ENCODE peak calls at places on chromosomes 16 and 17, in four cellular contexts. K is body of pancreas, J is adrenal gland, A is Peyer's patch. D is an unnamed sample. For H3K4me1, the result is how much of the 10 kb centered on the place peaks cover.

GRCh38 chr16:25235991-25236390 is 19.2 kb downstream of the AQP8 start:
- DNase-seq in K (no peak), J (no peak), A (no peak), D (no peak)

GRCh38 chr17:19317359-19318095 is 45.0 kb downstream of the B9D1 start:
- DNase-seq in K (peak), J (peak), A (peak), D (peak)

GRCh38 chr17:72393553-72393952 is 272.7 kb downstream of the SOX9 start:
- DNase-seq in K (no peak), J (no peak), A (no peak), D (no peak)

GRCh38 chr17:67139784-67140665 is 95.7 kb downstream of the CACNG1 start:
- DNase-seq in K (peak), J (peak), A (no peak), D (no peak)

GRCh38 chr17:78966906-78967600 is 12.7 kb downstream of the LGALS3BP start:
- DNase-seq in K (no peak), J (no peak), A (no peak), D (no peak)

GRCh38 chr17:16150251-16150859 is 65.0 kb downstream of the NCOR1 start:
- DNase-seq in K (no peak), J (no peak), A (no peak), D (no peak)

GRCh38 chr16:50685456-50686058 is 4.4 kb upstream of the SNX20 start:
- DNase-seq in K (no peak), J (peak), A (peak), D (no peak)

GRCh38 chr16:13994239-13995106 is 74.5 kb downstream of the ERCC4 start:
- DNase-seq in K (no peak), J (no peak), A (no peak), D (no peak)

GRCh38 chr17:29568331-29569244 is at the start of gene TP53I13:
- DNase-seq in K (peak), J (peak), A (peak), D (peak)

GRCh38 chr17:14359251-14359939 is 58.5 kb downstream of the HS3ST3B1 start:
- DNase-seq in K (no peak), J (peak), A (peak), D (no peak)

GRCh38 chr16:67202956-67203493 is 4.1 kb downstream of the ELMO3 start:
- DNase-seq in K (no peak), J (no peak), A (no peak), D (no peak)

GRCh38 chr16:35525979-35526590 is 2066.7 kb downstream of the TP53TG3F start:
- DNase-seq in K (no peak), J (no peak), A (no peak), D (no peak)

GRCh38 chr16:89210904-89211515 is 6.5 kb upstream of the ZNF778 start:
- DNase-seq in K (no peak), J (no peak), A (no peak), D (no peak)

GRCh38 chr17:697682-698081 is 17.0 kb downstream of the VPS53 start:
- DNase-seq in K (no peak), J (no peak), A (no peak), D (no peak)

GRCh38 chr17:13297198-13297597 is 279.4 kb upstream of the ELAC2 start:
- DNase-seq in K (no peak), J (no peak), A (no peak), D (no peak)

GRCh38 chr17:69590690-69591089 is 176.2 kb downstream of the MAP2K6 start:
- DNase-seq in K (no peak), J (no peak), A (no peak), D (no peak)

GRCh38 chr16:16997349-16997748 is 473.4 kb downstream of the XYLT1 start:
- DNase-seq in K (no peak), J (no peak), A (no peak), D (no peak)

GRCh38 chr16:89325861-89326471 is 108.5 kb downstream of the ZNF778 start:
- DNase-seq in K (peak), J (peak), A (no peak), D (peak)

GRCh38 chr17:39339272-39339671 is 62.2 kb downstream of the FBXL20 start:
- DNase-seq in K (no peak), J (no peak), A (no peak), D (no peak)

GRCh38 chr16:694187-694862 is 4.1 kb upstream of the WDR24 start:
- DNase-seq in K (no peak), J (no peak), A (no peak), D (no peak)

GRCh38 chr17:60442271-60443201 is 20.2 kb downstream of the CHCT1 start:
- DNase-seq in K (no peak), J (no peak), A (no peak), D (no peak)

GRCh38 chr16:80174416-80174815 is 366.4 kb upstream of the DYNLRB2 start:
- DNase-seq in K (no peak), J (no peak), A (no peak), D (no peak)

GRCh38 chr17:43669971-43670644 is 8.4 kb upstream of the MEOX1 start:
- DNase-seq in K (peak), J (no peak), A (no peak), D (no peak)

GRCh38 chr16:3112058-3112880 is at the start of gene ZNF205:
- DNase-seq in K (peak), J (peak), A (no peak), D (peak)

GRCh38 chr16:3101018-3101840 is 2.1 kb upstream of the ZSCAN10 start:
- DNase-seq in K (no peak), J (no peak), A (peak), D (no peak)

GRCh38 chr16:3101841-3102470 is 2.9 kb upstream of the ZSCAN10 start:
- DNase-seq in K (no peak), J (no peak), A (no peak), D (no peak)

DNA sequence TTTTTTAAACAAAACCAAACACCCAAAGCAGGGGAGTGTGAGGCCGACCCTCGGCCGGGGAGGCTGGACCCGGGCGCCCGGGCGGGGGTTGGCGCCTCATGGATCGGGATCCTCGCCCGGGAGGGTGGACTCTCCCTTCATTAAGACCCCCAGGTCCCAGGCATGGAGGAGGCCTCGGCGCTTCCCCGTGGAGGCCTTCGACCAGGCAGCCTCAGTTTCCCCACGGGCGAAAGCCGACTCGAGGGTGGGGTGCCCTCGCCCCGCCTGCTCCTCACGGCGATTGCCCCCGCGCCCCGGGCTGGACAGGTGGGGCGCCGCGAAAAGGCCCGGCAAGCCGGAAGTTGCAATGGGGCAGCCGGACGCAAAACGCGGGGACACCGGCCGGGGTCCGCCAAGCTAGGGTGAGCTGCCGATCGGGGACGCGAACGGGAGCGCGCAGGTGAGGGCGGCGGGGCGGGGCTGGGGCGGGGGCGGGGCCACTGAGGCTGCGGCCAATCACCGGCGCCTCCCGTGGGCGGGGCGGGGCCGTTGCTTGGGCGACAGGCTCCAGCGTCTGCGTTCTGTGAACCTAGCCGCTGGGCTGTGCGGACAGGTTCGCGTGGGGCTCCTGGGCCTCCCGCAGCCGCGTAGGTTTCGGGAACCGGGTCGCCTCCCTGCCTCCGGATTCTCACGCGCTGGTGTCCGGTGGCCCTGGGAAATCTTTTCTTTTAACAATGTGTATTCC is 6.0 kb upstream of the ZNF205 start:
- DNase-seq in K (peak), J (peak), A (peak), D (peak)
- TF ChIP-seq POLR2A in K (peak), J (peak), A (no peak), D (no peak)

GRCh38 chr17:55845385-55845784 is 94.5 kb downstream of the PCTP start:
- DNase-seq in K (peak), J (peak), A (no peak), D (peak)
- TF ChIP-seq CTCF in K (peak), J (peak), A (no peak), D (peak)

GRCh38 chr16:2476345-2476720 is 1.4 kb downstream of the TBC1D24 start:
- DNase-seq in K (no peak), J (no peak), A (no peak), D (no peak)

GRCh38 chr16:2478273-2478672 is 3.3 kb downstream of the TBC1D24 start:
- DNase-seq in K (no peak), J (no peak), A (no peak), D (no peak)

GRCh38 chr16:2475413-2476344 is 752 bp downstream of the TBC1D24 start:
- DNase-seq in K (peak), J (no peak), A (peak), D (no peak)

GRCh38 chr16:2476741-2477140 is 1.8 kb downstream of the TBC1D24 start:
- DNase-seq in K (peak), J (no peak), A (no peak), D (no peak)

GRCh38 chr16:2477327-2477726 is 2.4 kb downstream of the TBC1D24 start:
- DNase-seq in K (no peak), J (no peak), A (no peak), D (no peak)
- H3K4me1 ChIP-seq in K (half or more), J (under half), A (under half), D (under half)

GRCh38 chr17:81512984-81513668 is 527 bp upstream of the ACTG1 start:
- DNase-seq in K (peak), J (peak), A (peak), D (peak)

GRCh38 chr17:81513669-81514484 is 1.3 kb upstream of the ACTG1 start:
- DNase-seq in K (peak), J (peak), A (peak), D (peak)

GRCh38 chr17:81515530-81516041 is 3.0 kb upstream of the ACTG1 start:
- DNase-seq in K (peak), J (no peak), A (no peak), D (no peak)

GRCh38 chr17:81514735-81515529 is 2.3 kb upstream of the ACTG1 start:
- DNase-seq in K (peak), J (peak), A (peak), D (peak)

GRCh38 chr17:81514485-81514734 is 1.8 kb upstream of the ACTG1 start:
- DNase-seq in K (no peak), J (no peak), A (no peak), D (no peak)
- TF ChIP-seq POLR2A in K (no peak), J (no peak), A (no peak), D (no peak)

GRCh38 chr16:71441348-71441781 is 489 bp downstream of the TLE7 start:
- DNase-seq in K (no peak), J (no peak), A (no peak), D (no peak)
- TF ChIP-seq CTCF in K (no peak), J (peak), A (no peak), D (no peak)

DNA sequence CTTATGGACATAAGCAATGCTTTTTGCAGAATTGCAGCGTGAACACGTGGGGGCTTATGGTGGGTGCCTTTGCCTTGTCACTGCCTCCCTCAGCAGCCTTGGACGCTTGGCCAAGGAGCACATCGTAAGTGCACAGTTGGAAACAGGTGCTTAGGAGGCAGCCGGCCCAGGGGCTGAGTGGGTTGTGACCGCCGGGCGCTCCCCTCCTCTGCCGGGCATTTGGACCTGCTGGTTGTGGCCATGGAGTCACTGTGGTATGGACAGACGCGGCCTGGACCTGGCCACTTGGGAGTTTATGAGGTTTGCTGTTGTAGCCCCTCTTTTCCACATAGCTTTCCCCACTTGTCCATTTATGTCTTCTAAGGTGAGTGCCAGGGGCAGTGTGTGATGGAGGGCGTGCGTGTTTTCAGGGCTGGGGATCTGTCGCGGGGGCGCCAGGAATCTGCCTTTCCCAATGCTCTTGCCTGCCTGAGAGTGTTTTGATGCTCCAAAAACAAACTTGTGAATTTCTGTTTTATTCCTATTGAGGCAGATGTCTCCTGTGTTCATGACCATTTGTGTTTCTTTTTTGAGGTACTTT is 49.2 kb downstream of the PDPK1 start:
- DNase-seq in K (no peak), J (no peak), A (no peak), D (no peak)
- H3K4me1 ChIP-seq in K (under half), J (under half), A (under half), D (under half)

GRCh38 chr17:62163847-62164246 is 98.8 kb upstream of the MED13 start:
- DNase-seq in K (peak), J (no peak), A (no peak), D (no peak)
- TF ChIP-seq POLR2A in K (no peak), J (no peak), A (no peak), D (no peak)